ENCODE peak calls at places on chromosomes 11 and 22, in six cellular contexts. One of them, this sample, is unnamed. For H3K4me1, the result is how much of the 10 kb centered on the place peaks cover.

GRCh38 chr22:44441401-44442185 is 56.4 kb downstream of the RTL6 start:
- DNase-seq in pancreas: no peak
- DNase-seq in upper lobe of right lung: peak
- DNase-seq in thoracic aorta: no peak
- DNase-seq in IMR-90: no peak
- DNase-seq in transverse colon: no peak
- DNase-seq in this sample: no peak

GRCh38 chr11:96781082-96781481 is 391.3 kb downstream of the JRKL start:
- DNase-seq in transverse colon: no peak
- DNase-seq in upper lobe of right lung: no peak
- DNase-seq in IMR-90: no peak
- DNase-seq in thoracic aorta: no peak
- DNase-seq in pancreas: no peak
- DNase-seq in this sample: no peak

GRCh38 chr11:122721964-122722266 is 66.4 kb downstream of the UBASH3B start:
- DNase-seq in IMR-90: peak
- DNase-seq in pancreas: no peak
- DNase-seq in thoracic aorta: no peak
- DNase-seq in transverse colon: no peak
- DNase-seq in upper lobe of right lung: no peak
- DNase-seq in this sample: no peak

GRCh38 chr11:118304809-118305248 is 299 bp downstream of the CD3E start:
- DNase-seq in thoracic aorta: no peak
- DNase-seq in IMR-90: no peak
- DNase-seq in transverse colon: no peak
- DNase-seq in upper lobe of right lung: no peak
- DNase-seq in pancreas: no peak
- DNase-seq in this sample: no peak

GRCh38 chr11:119571311-119571710 is 148.3 kb upstream of the THY1 start:
- DNase-seq in upper lobe of right lung: no peak
- DNase-seq in pancreas: no peak
- DNase-seq in thoracic aorta: no peak
- DNase-seq in transverse colon: no peak
- DNase-seq in IMR-90: no peak
- DNase-seq in this sample: no peak

GRCh38 chr11:34915136-34916013 is 804 bp downstream of the APIP start:
- DNase-seq in thoracic aorta: no peak
- DNase-seq in transverse colon: no peak
- DNase-seq in pancreas: no peak
- DNase-seq in IMR-90: peak
- DNase-seq in upper lobe of right lung: no peak
- DNase-seq in this sample: no peak

GRCh38 chr11:111376453-111376871 is 2.6 kb downstream of the POU2AF1 start:
- DNase-seq in transverse colon: no peak
- DNase-seq in thoracic aorta: no peak
- DNase-seq in IMR-90: no peak
- DNase-seq in pancreas: no peak
- DNase-seq in upper lobe of right lung: no peak
- DNase-seq in this sample: no peak

GRCh38 chr11:118636569-118637290 is 29.3 kb downstream of the PHLDB1 start:
- DNase-seq in thoracic aorta: no peak
- DNase-seq in pancreas: no peak
- DNase-seq in upper lobe of right lung: no peak
- DNase-seq in IMR-90: no peak
- DNase-seq in transverse colon: no peak
- DNase-seq in this sample: no peak

GRCh38 chr22:29801796-29802195 is 34.6 kb downstream of the UQCR10 start:
- DNase-seq in thoracic aorta: no peak
- DNase-seq in pancreas: no peak
- DNase-seq in transverse colon: no peak
- DNase-seq in upper lobe of right lung: no peak
- DNase-seq in IMR-90: no peak
- DNase-seq in this sample: no peak

GRCh38 chr11:61448552-61448927 is 18.6 kb downstream of the SDHAF2 start:
- DNase-seq in upper lobe of right lung: no peak
- DNase-seq in transverse colon: no peak
- DNase-seq in thoracic aorta: no peak
- DNase-seq in IMR-90: no peak
- DNase-seq in pancreas: no peak
- DNase-seq in this sample: peak

GRCh38 chr11:75276696-75277095 is 36.1 kb downstream of the TPBGL start:
- DNase-seq in upper lobe of right lung: peak
- DNase-seq in transverse colon: no peak
- DNase-seq in IMR-90: no peak
- DNase-seq in pancreas: no peak
- DNase-seq in thoracic aorta: no peak
- DNase-seq in this sample: no peak

GRCh38 chr11:114061053-114062049 is 1.8 kb downstream of the ZBTB16 start:
- DNase-seq in transverse colon: no peak
- DNase-seq in upper lobe of right lung: peak
- DNase-seq in pancreas: peak
- DNase-seq in thoracic aorta: no peak
- DNase-seq in IMR-90: no peak
- DNase-seq in this sample: peak

GRCh38 chr11:7890417-7891179 is 40.5 kb downstream of the OR10A6 start:
- DNase-seq in upper lobe of right lung: no peak
- DNase-seq in transverse colon: no peak
- DNase-seq in thoracic aorta: no peak
- DNase-seq in pancreas: no peak
- DNase-seq in IMR-90: no peak
- DNase-seq in this sample: no peak

GRCh38 chr22:49301398-49302149 is 526.1 kb downstream of the BRD1 start:
- DNase-seq in pancreas: no peak
- DNase-seq in transverse colon: no peak
- DNase-seq in thoracic aorta: no peak
- DNase-seq in IMR-90: no peak
- DNase-seq in upper lobe of right lung: peak
- DNase-seq in this sample: no peak

GRCh38 chr11:89175796-89176195 is 1.9 kb upstream of the TYR start:
- DNase-seq in upper lobe of right lung: no peak
- DNase-seq in transverse colon: no peak
- DNase-seq in pancreas: no peak
- DNase-seq in thoracic aorta: no peak
- DNase-seq in IMR-90: no peak
- DNase-seq in this sample: no peak

GRCh38 chr11:18310800-18311340 is 11.1 kb downstream of the HPS5 start:
- DNase-seq in pancreas: no peak
- DNase-seq in upper lobe of right lung: no peak
- DNase-seq in thoracic aorta: no peak
- DNase-seq in transverse colon: no peak
- DNase-seq in IMR-90: no peak
- DNase-seq in this sample: no peak

GRCh38 chr22:29720824-29721323 is 1.1 kb downstream of the CABP7 start:
- DNase-seq in upper lobe of right lung: no peak
- DNase-seq in transverse colon: no peak
- DNase-seq in thoracic aorta: no peak
- DNase-seq in IMR-90: no peak
- DNase-seq in pancreas: no peak
- DNase-seq in this sample: no peak

GRCh38 chr22:31148953-31149627 is 8.8 kb upstream of the PLA2G3 start:
- DNase-seq in pancreas: peak
- DNase-seq in transverse colon: peak
- DNase-seq in thoracic aorta: no peak
- DNase-seq in IMR-90: peak
- DNase-seq in upper lobe of right lung: peak
- DNase-seq in this sample: peak

GRCh38 chr11:108199446-108200321 is 22.8 kb downstream of the NPAT start:
- DNase-seq in upper lobe of right lung: no peak
- DNase-seq in transverse colon: no peak
- DNase-seq in thoracic aorta: no peak
- DNase-seq in pancreas: no peak
- DNase-seq in IMR-90: peak
- DNase-seq in this sample: no peak

GRCh38 chr11:28924007-28924406 is 815.8 kb downstream of the METTL15 start:
- DNase-seq in thoracic aorta: no peak
- DNase-seq in upper lobe of right lung: no peak
- DNase-seq in transverse colon: no peak
- DNase-seq in IMR-90: no peak
- DNase-seq in pancreas: no peak
- DNase-seq in this sample: no peak

GRCh38 chr22:30611197-30611596 is 4.2 kb downstream of the TCN2 start:
- DNase-seq in thoracic aorta: no peak
- DNase-seq in pancreas: no peak
- DNase-seq in IMR-90: peak
- DNase-seq in transverse colon: no peak
- DNase-seq in upper lobe of right lung: no peak
- DNase-seq in this sample: no peak

GRCh38 chr22:50053861-50054260 is 4.2 kb downstream of the TTLL8 start:
- DNase-seq in IMR-90: no peak
- DNase-seq in thoracic aorta: no peak
- DNase-seq in pancreas: no peak
- DNase-seq in transverse colon: no peak
- DNase-seq in upper lobe of right lung: no peak
- DNase-seq in this sample: no peak

GRCh38 chr22:31295831-31296230 is 3.5 kb upstream of the PIK3IP1 start:
- DNase-seq in transverse colon: no peak
- DNase-seq in pancreas: no peak
- DNase-seq in upper lobe of right lung: no peak
- DNase-seq in IMR-90: peak
- DNase-seq in thoracic aorta: no peak
- DNase-seq in this sample: no peak

GRCh38 chr11:35352107-35352888 is 67.1 kb downstream of the SLC1A2 start:
- DNase-seq in upper lobe of right lung: no peak
- DNase-seq in transverse colon: no peak
- DNase-seq in pancreas: no peak
- DNase-seq in IMR-90: peak
- DNase-seq in thoracic aorta: no peak
- DNase-seq in this sample: no peak

DNA sequence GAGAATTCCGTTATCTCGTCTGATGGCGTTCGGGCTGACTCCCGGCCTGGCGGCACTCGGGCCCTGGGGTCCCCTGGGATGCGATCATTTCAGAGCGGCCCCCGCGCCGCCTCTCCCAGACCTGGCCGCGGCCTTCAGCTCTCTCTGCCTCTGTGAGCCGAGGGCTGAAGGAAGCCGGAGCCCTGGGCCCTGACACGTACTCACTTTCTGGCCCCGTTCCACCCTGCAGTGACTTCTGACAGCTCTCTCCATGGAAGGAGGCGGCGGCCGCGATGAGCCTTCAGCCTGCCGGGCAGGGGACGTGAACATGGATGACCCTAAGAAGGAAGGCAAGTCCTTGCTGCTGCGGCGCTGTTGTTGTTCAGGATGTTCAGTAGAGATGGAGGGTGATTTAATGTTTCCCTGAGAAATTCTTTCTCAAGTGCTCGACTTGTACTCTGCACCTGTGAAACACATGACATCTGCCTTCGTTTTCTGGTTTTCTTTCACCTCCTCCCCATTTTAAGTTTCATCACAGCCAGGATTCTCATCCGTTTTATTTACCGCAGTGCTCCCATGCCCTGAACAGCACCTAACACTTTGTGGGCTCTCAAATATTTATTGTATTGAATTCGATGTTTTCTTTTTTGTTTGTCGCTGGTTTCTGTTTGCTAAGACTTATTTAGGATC is 615 bp downstream of the GTSE1 start:
- DNase-seq in upper lobe of right lung: no peak
- DNase-seq in pancreas: peak
- DNase-seq in thoracic aorta: no peak
- DNase-seq in IMR-90: peak
- DNase-seq in transverse colon: no peak
- DNase-seq in this sample: peak
- H3K27ac ChIP-seq in upper lobe of right lung: no peak
- H3K27ac ChIP-seq in pancreas: no peak
- H3K27ac ChIP-seq in thoracic aorta: no peak
- H3K27ac ChIP-seq in IMR-90: peak
- H3K27ac ChIP-seq in transverse colon: peak
- H3K27ac ChIP-seq in this sample: no peak

DNA sequence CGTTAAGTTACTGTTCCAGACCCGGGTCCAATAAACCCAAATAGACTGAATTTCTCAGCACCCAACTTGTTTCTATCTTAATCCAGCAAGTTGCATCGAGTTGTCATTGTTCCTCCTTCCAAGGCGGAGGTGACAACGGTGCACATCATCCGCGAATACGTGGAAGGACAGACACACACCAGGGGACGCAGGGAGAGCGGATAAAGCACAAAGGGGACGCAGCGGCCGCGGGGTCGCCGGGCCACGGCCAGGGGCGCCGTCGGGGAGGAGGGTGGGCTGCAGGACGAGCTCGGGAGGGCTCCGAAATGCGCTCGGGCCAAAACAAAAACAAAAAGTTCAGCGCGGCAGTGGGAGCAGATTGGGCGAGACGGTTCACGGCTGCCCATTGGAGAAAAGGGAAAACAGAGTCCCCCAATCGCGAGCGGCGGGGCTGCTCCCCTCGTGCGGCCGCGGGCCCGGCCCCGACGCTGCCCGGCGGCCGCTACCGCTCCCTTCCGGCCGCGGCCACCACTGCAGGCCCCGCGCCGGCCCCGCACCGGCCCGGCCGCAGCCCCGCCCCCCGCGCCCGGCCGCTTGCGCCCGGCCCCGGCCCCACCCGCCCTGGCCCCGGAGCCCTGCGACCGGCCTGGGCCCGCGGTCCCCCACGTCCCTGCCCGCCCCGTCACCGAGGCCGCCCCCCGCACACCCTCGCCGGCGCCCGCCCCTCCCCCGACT is 518 bp downstream of the KMT5B start:
- DNase-seq in IMR-90: peak
- DNase-seq in transverse colon: peak
- DNase-seq in pancreas: peak
- DNase-seq in upper lobe of right lung: peak
- DNase-seq in thoracic aorta: no peak
- DNase-seq in this sample: peak
- TF ChIP-seq CTCF in IMR-90: peak
- TF ChIP-seq CTCF in transverse colon: peak
- TF ChIP-seq CTCF in pancreas: no peak
- TF ChIP-seq CTCF in upper lobe of right lung: no peak
- TF ChIP-seq CTCF in thoracic aorta: peak
- TF ChIP-seq CTCF in this sample: peak

GRCh38 chr11:9719949-9720646 is 56.2 kb downstream of the SWAP70 start:
- DNase-seq in upper lobe of right lung: no peak
- DNase-seq in pancreas: no peak
- DNase-seq in transverse colon: no peak
- DNase-seq in IMR-90: no peak
- DNase-seq in thoracic aorta: no peak
- DNase-seq in this sample: no peak
- H3K4me1 ChIP-seq in upper lobe of right lung: under half
- H3K4me1 ChIP-seq in pancreas: under half
- H3K4me1 ChIP-seq in transverse colon: under half
- H3K4me1 ChIP-seq in IMR-90: under half
- H3K4me1 ChIP-seq in thoracic aorta: under half
- H3K4me1 ChIP-seq in this sample: under half

DNA sequence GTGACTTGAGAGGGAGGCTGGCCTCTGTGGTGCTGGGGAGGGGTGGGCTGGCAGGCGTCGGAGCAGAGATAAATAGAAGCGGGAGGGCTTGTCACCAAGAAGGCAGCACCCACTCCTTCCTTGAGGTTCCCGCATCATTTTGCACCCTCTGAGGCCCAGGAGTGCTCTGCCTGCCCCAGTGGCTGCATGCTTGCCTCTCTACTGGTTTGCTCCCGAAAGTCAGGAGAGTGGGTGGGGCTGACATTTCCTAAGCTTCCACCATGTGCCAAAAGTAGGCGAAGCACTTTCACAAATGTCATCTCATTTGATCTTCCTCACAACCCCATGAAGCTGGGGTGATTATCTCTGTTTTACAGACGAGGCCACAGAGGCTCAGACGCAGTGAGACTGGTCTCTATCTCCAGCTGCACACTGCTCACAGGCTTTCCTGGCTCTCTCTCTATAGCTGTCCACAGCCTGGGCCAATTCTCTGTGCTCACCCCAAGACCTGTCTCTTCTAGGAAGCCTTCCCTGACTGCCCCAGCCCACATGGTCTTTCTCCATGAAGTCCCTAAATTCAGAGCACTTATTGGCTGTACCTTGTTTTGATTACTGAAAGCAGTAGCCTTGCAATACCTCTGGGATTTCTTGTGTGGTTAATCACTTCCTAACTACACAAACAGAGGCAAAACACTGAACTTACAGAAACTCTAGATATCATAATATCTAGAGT is 2.6 kb upstream of the UCP3 start:
- DNase-seq in pancreas: no peak
- DNase-seq in IMR-90: peak
- DNase-seq in thoracic aorta: no peak
- DNase-seq in transverse colon: no peak
- DNase-seq in upper lobe of right lung: no peak
- DNase-seq in this sample: no peak
- H3K27ac ChIP-seq in pancreas: no peak
- H3K27ac ChIP-seq in IMR-90: no peak
- H3K27ac ChIP-seq in thoracic aorta: no peak
- H3K27ac ChIP-seq in transverse colon: no peak
- H3K27ac ChIP-seq in upper lobe of right lung: no peak
- H3K27ac ChIP-seq in this sample: no peak

This sample was measured in thyroid gland.